ENCODE peak calls at places on chromosomes 16 and 17, in five cellular contexts. One of them, this sample, is unnamed.
A peak's percentile ranks its signal among the peaks of the same experiment; 100 is the strongest.

GRCh38 chr16:19883296-19883951 is 1.2 kb downstream of the GPRC5B start:
- DNase-seq in heart left ventricle: peak; percentile 77
- DNase-seq in effector memory CD4-positive, alpha-beta T cell: no peak
- DNase-seq in CD8-positive, alpha-beta memory T cell: no peak
- DNase-seq in HL-60: no peak
- DNase-seq in this sample: peak; percentile 35

GRCh38 chr16:50861926-50862325 is 120.0 kb downstream of the CYLD start:
- DNase-seq in heart left ventricle: no peak
- DNase-seq in effector memory CD4-positive, alpha-beta T cell: no peak
- DNase-seq in CD8-positive, alpha-beta memory T cell: no peak
- DNase-seq in HL-60: no peak
- DNase-seq in this sample: no peak

GRCh38 chr17:37702605-37703004 is 42.3 kb downstream of the HNF1B start:
- DNase-seq in heart left ventricle: no peak
- DNase-seq in effector memory CD4-positive, alpha-beta T cell: no peak
- DNase-seq in CD8-positive, alpha-beta memory T cell: no peak
- DNase-seq in HL-60: no peak
- DNase-seq in this sample: no peak

GRCh38 chr17:13952252-13952721 is 117.0 kb upstream of the COX10 start:
- DNase-seq in heart left ventricle: no peak
- DNase-seq in effector memory CD4-positive, alpha-beta T cell: no peak
- DNase-seq in CD8-positive, alpha-beta memory T cell: no peak
- DNase-seq in HL-60: no peak
- DNase-seq in this sample: no peak

GRCh38 chr16:625402-626173 is 5.2 kb upstream of the WFIKKN1 start:
- DNase-seq in heart left ventricle: no peak
- DNase-seq in effector memory CD4-positive, alpha-beta T cell: no peak
- DNase-seq in CD8-positive, alpha-beta memory T cell: no peak
- DNase-seq in HL-60: no peak
- DNase-seq in this sample: no peak

GRCh38 chr16:69013991-69014390 is 91.5 kb upstream of the HAS3 start:
- DNase-seq in heart left ventricle: no peak
- DNase-seq in effector memory CD4-positive, alpha-beta T cell: no peak
- DNase-seq in CD8-positive, alpha-beta memory T cell: no peak
- DNase-seq in HL-60: no peak
- DNase-seq in this sample: no peak

GRCh38 chr17:76561332-76561731 is 21.5 kb downstream of the PRCD start:
- DNase-seq in heart left ventricle: no peak
- DNase-seq in effector memory CD4-positive, alpha-beta T cell: no peak
- DNase-seq in CD8-positive, alpha-beta memory T cell: peak; percentile 70
- DNase-seq in HL-60: no peak
- DNase-seq in this sample: no peak

GRCh38 chr16:69017036-69017783 is 88.2 kb upstream of the HAS3 start:
- DNase-seq in heart left ventricle: no peak
- DNase-seq in effector memory CD4-positive, alpha-beta T cell: no peak
- DNase-seq in CD8-positive, alpha-beta memory T cell: no peak
- DNase-seq in HL-60: no peak
- DNase-seq in this sample: no peak

GRCh38 chr17:57988301-57989010 is 402 bp upstream of the VEZF1 start:
- DNase-seq in heart left ventricle: peak; percentile 87
- DNase-seq in effector memory CD4-positive, alpha-beta T cell: no peak
- DNase-seq in CD8-positive, alpha-beta memory T cell: peak; percentile 72
- DNase-seq in HL-60: peak; percentile 71
- DNase-seq in this sample: peak; percentile 66

GRCh38 chr16:84618428-84619102 is 687 bp upstream of the COTL1 start:
- DNase-seq in heart left ventricle: peak; percentile 63
- DNase-seq in effector memory CD4-positive, alpha-beta T cell: no peak
- DNase-seq in CD8-positive, alpha-beta memory T cell: no peak
- DNase-seq in HL-60: no peak
- DNase-seq in this sample: no peak

GRCh38 chr16:18803569-18804462 is 2.5 kb upstream of the ARL6IP1 start:
- DNase-seq in heart left ventricle: no peak
- DNase-seq in effector memory CD4-positive, alpha-beta T cell: no peak
- DNase-seq in CD8-positive, alpha-beta memory T cell: no peak
- DNase-seq in HL-60: no peak
- DNase-seq in this sample: no peak

GRCh38 chr17:28485049-28485448 is 11.6 kb downstream of the SLC13A2 start:
- DNase-seq in heart left ventricle: no peak
- DNase-seq in effector memory CD4-positive, alpha-beta T cell: no peak
- DNase-seq in CD8-positive, alpha-beta memory T cell: no peak
- DNase-seq in HL-60: no peak
- DNase-seq in this sample: no peak
- H3K4me3 ChIP-seq in heart left ventricle: no peak overlapping the region
- H3K4me3 ChIP-seq in effector memory CD4-positive, alpha-beta T cell: no peak overlapping the region
- H3K4me3 ChIP-seq in CD8-positive, alpha-beta memory T cell: no peak overlapping the region
- H3K4me3 ChIP-seq in HL-60: no peak overlapping the region
- H3K4me3 ChIP-seq in this sample: no peak overlapping the region

DNA sequence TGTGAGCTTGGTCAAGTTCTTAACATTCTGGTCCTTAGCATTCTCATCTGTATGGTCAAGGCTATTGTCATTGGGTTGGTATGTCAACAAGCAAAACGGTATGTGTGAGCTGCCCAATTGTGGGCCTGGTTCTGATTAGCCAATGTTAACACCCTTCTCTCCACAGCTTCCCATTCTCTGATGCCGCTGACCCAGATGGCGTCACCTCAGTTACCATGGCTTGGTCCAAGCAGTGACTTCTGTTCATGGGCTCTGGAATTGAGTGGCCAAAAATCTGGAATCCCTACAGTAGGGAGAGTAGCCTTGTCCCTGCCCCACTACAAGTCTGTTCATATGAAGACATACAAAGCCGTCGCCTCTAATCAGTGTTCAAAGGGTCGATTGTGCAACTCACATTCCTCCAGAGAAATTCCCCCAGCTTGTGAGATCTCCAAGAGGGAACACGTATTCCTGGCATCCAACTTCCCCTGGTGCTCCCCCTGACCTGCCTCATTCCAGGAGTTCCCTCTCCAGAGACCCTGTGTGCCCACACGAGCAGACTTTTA is 15.8 kb downstream of the TMEM98 start:
- DNase-seq in heart left ventricle: no peak
- DNase-seq in effector memory CD4-positive, alpha-beta T cell: no peak
- DNase-seq in CD8-positive, alpha-beta memory T cell: no peak
- DNase-seq in HL-60: no peak
- DNase-seq in this sample: no peak
- H3K4me3 ChIP-seq in heart left ventricle: no peak overlapping the region
- H3K4me3 ChIP-seq in effector memory CD4-positive, alpha-beta T cell: no peak overlapping the region
- H3K4me3 ChIP-seq in CD8-positive, alpha-beta memory T cell: no peak overlapping the region
- H3K4me3 ChIP-seq in HL-60: no peak overlapping the region
- H3K4me3 ChIP-seq in this sample: no peak overlapping the region

DNA sequence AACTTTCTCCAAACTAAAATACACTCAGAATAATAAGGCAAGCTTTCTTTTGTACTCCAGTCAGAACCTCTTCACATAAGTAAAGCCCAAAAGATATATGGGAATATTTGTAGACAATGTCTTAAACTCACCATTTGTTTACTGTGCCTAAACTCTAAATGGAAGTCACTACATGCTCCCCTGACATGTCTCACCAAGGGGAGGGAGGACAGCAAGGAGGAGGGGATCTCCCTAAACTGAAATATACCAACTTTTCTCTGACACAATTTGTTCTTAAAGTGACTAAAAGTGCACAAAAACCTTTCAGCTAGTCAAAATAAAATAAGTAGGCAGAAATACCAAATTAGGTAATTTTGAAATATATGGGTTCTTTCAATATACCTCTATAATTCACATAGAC is 38.5 kb downstream of the GRB7 start:
- DNase-seq in heart left ventricle: no peak
- DNase-seq in effector memory CD4-positive, alpha-beta T cell: no peak
- DNase-seq in CD8-positive, alpha-beta memory T cell: no peak
- DNase-seq in HL-60: no peak
- DNase-seq in this sample: no peak
- H3K4me3 ChIP-seq in heart left ventricle: no peak overlapping the region
- H3K4me3 ChIP-seq in effector memory CD4-positive, alpha-beta T cell: peak overlapping the region; percentile 57
- H3K4me3 ChIP-seq in CD8-positive, alpha-beta memory T cell: peak overlapping the region; percentile 73
- H3K4me3 ChIP-seq in HL-60: no peak overlapping the region
- H3K4me3 ChIP-seq in this sample: no peak overlapping the region

DNA sequence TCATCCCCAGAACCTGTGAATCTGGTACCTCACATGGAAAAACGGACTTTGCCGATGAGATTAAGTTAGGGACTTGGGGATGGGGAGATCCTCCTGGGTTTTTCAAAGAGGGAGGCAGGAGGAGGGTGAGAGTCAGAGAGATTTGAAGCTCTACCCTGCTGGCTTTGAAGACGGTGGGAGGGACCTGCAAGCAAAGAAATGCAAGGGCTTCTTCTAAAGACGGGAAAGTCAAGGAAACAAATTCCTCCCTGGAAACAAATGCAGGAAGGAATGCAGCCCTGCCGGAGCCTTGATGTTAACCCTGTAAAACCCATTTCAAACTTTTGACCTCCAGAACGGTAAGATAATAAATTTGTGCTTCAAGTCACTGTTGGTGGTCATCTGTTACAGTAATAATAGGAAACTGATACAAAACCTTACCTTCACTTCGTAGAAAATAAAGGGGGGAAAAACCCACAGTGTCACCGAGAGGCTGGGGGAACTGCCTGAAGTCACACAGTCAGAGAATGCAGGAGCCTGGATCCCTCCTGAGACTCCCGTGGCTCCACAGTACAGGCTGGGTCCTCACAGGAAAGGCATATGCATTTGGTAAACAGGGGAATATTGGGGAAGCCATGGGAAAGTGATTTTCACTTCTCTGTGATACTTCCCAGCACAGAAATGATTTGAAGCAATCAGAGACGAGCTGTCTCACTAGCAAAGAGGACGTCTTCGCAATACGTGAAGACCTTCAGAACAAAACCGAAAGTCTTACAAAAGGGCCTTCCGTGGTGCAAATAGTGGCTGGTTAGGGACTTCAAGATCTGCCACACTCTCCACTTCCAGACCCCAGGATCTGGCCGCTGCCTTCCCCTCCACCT is 58.9 kb upstream of the CLEC3A start:
- DNase-seq in heart left ventricle: no peak
- DNase-seq in effector memory CD4-positive, alpha-beta T cell: no peak
- DNase-seq in CD8-positive, alpha-beta memory T cell: no peak
- DNase-seq in HL-60: no peak
- DNase-seq in this sample: no peak
- H3K4me3 ChIP-seq in heart left ventricle: no peak overlapping the region
- H3K4me3 ChIP-seq in effector memory CD4-positive, alpha-beta T cell: no peak overlapping the region
- H3K4me3 ChIP-seq in CD8-positive, alpha-beta memory T cell: no peak overlapping the region
- H3K4me3 ChIP-seq in HL-60: no peak overlapping the region
- H3K4me3 ChIP-seq in this sample: no peak overlapping the region

GRCh38 chr16:57536306-57537193 is at the start of gene CCDC102A:
- DNase-seq in heart left ventricle: no peak
- DNase-seq in effector memory CD4-positive, alpha-beta T cell: peak; percentile 49
- DNase-seq in CD8-positive, alpha-beta memory T cell: peak; percentile 50
- DNase-seq in HL-60: no peak
- DNase-seq in this sample: no peak

GRCh38 chr16:57533618-57534336 is 2.6 kb downstream of the CCDC102A start:
- DNase-seq in heart left ventricle: peak; percentile 65
- DNase-seq in effector memory CD4-positive, alpha-beta T cell: peak; percentile 36
- DNase-seq in CD8-positive, alpha-beta memory T cell: peak; percentile 36
- DNase-seq in HL-60: no peak
- DNase-seq in this sample: peak; percentile 68

GRCh38 chr16:57535680-57536305 is 578 bp downstream of the CCDC102A start:
- DNase-seq in heart left ventricle: peak; percentile 97
- DNase-seq in effector memory CD4-positive, alpha-beta T cell: peak; percentile 92
- DNase-seq in CD8-positive, alpha-beta memory T cell: peak; percentile 91
- DNase-seq in HL-60: peak; percentile 79
- DNase-seq in this sample: peak; percentile 97

GRCh38 chr16:57534337-57534880 is 2.0 kb downstream of the CCDC102A start:
- DNase-seq in heart left ventricle: no peak
- DNase-seq in effector memory CD4-positive, alpha-beta T cell: no peak
- DNase-seq in CD8-positive, alpha-beta memory T cell: no peak
- DNase-seq in HL-60: no peak
- DNase-seq in this sample: no peak

GRCh38 chr16:57534881-57535658 is 1.3 kb downstream of the CCDC102A start:
- DNase-seq in heart left ventricle: no peak
- DNase-seq in effector memory CD4-positive, alpha-beta T cell: no peak
- DNase-seq in CD8-positive, alpha-beta memory T cell: no peak
- DNase-seq in HL-60: no peak
- DNase-seq in this sample: no peak
- H3K4me3 ChIP-seq in heart left ventricle: peak overlapping the region; percentile 94
- H3K4me3 ChIP-seq in effector memory CD4-positive, alpha-beta T cell: no peak overlapping the region
- H3K4me3 ChIP-seq in CD8-positive, alpha-beta memory T cell: no peak overlapping the region
- H3K4me3 ChIP-seq in HL-60: no peak overlapping the region
- H3K4me3 ChIP-seq in this sample: peak overlapping the region; percentile 89